ENCODE peak calls at places on chromosomes 5 and 9, in four cellular contexts. X, I, V and O are unnamed samples.

GRCh38 chr5:36741138-36741537 is 134.7 kb downstream of the SLC1A3 start:
- DNase-seq in I (no peak), X (no peak), V (peak; percentile 39), O (no peak)

GRCh38 chr5:180704362-180704761 is 35.5 kb downstream of the OR2Y1 start:
- DNase-seq in X (no peak), I (peak; percentile 55), V (peak; percentile 7), O (no peak)

GRCh38 chr5:128101676-128102075 is 18.1 kb downstream of the SLC12A2 start:
- DNase-seq in I (peak; percentile 29), V (no peak), X (no peak), O (no peak)

GRCh38 chr5:141628175-141628788 is 8.4 kb downstream of the HDAC3 start:
- DNase-seq in I (no peak), X (no peak), V (peak; percentile 69), O (no peak)

GRCh38 chr9:3475300-3476020 is 50.3 kb downstream of the RFX3 start:
- DNase-seq in X (no peak), I (peak; percentile 18), V (no peak), O (no peak)

GRCh38 chr9:128251701-128252100 is 24.1 kb downstream of the GOLGA2 start:
- DNase-seq in X (no peak), V (no peak), I (no peak), O (no peak)

GRCh38 chr5:80982093-80982492 is 21.9 kb downstream of the RASGRF2 start:
- DNase-seq in I (no peak), V (no peak), X (no peak), O (no peak)

GRCh38 chr9:13992136-13992798 is 321.7 kb downstream of the NFIB start:
- DNase-seq in X (no peak), I (no peak), V (no peak), O (no peak)

GRCh38 chr5:139275536-139276297 is 17.8 kb upstream of the MATR3 start:
- DNase-seq in X (no peak), I (no peak), V (no peak), O (no peak)

GRCh38 chr5:144036476-144036875 is 134.0 kb downstream of the YIPF5 start:
- DNase-seq in I (no peak), X (no peak), V (peak; percentile 17), O (no peak)

GRCh38 chr5:16510123-16510522 is 44.5 kb upstream of the ZNF622 start:
- DNase-seq in I (no peak), V (no peak), X (no peak), O (no peak)

GRCh38 chr5:119212666-119213065 is 141.8 kb downstream of the DMXL1 start:
- DNase-seq in I (no peak), V (no peak), X (no peak), O (no peak)

GRCh38 chr5:143653256-143653655 is 158.7 kb upstream of the HMHB1 start:
- DNase-seq in V (no peak), X (no peak), I (no peak), O (no peak)

GRCh38 chr9:93900971-93901861 is 53.9 kb downstream of the BARX1 start:
- DNase-seq in X (peak; percentile 36), I (no peak), V (no peak), O (peak; percentile 26)

GRCh38 chr9:107269681-107270080 is 13.4 kb upstream of the RAD23B start:
- DNase-seq in I (no peak), X (no peak), V (peak; percentile 55), O (no peak)

GRCh38 chr5:143033535-143034260 is 263.5 kb downstream of the ARHGAP26 start:
- DNase-seq in I (no peak), V (peak; percentile 95), X (no peak), O (no peak)

GRCh38 chr5:137214446-137215189 is 284.5 kb downstream of the SPOCK1 start:
- DNase-seq in I (peak; percentile 66), X (no peak), V (no peak), O (no peak)

GRCh38 chr5:37037840-37038239 is 161.3 kb downstream of the NIPBL start:
- DNase-seq in X (no peak), I (no peak), V (no peak), O (no peak)

GRCh38 chr9:112786834-112787520 is 36.4 kb downstream of the SNX30 start:
- DNase-seq in X (no peak), V (no peak), I (no peak), O (no peak)

GRCh38 chr9:13665418-13666066 is 386.1 kb upstream of the MPDZ start:
- DNase-seq in I (no peak), V (peak; percentile 24), X (no peak), O (no peak)

GRCh38 chr5:168712280-168712924 is 133.2 kb upstream of the PANK3 start:
- DNase-seq in I (peak; percentile 83), V (peak; percentile 97), X (no peak), O (no peak)

GRCh38 chr9:95316794-95317118 is 753 bp downstream of the FANCC start:
- DNase-seq in X (no peak), V (peak; percentile 50), I (peak; percentile 95), O (peak; percentile 94)

GRCh38 chr9:127183814-127184582 is 61.6 kb upstream of the ANGPTL2 start:
- DNase-seq in X (no peak), V (peak; percentile 88), I (peak; percentile 38), O (no peak)

GRCh38 chr9:122131401-122131921 is 28.1 kb downstream of the NDUFA8 start:
- DNase-seq in I (peak; percentile 91), X (peak; percentile 81), V (no peak), O (peak; percentile 86)

GRCh38 chr9:135591491-135592330 is 30.2 kb downstream of the PAEP start:
- DNase-seq in I (no peak), V (no peak), X (peak; percentile 28), O (peak; percentile 14)

GRCh38 chr9:76087978-76088377 is 197.5 kb downstream of the PCSK5 start:
- DNase-seq in I (no peak), V (no peak), X (no peak), O (no peak)

GRCh38 chr5:40603378-40603777 is 76.3 kb upstream of the PTGER4 start:
- DNase-seq in I (no peak), X (no peak), V (peak; percentile 58), O (no peak)

GRCh38 chr5:116507051-116507537 is 67.5 kb downstream of the SEMA6A start:
- DNase-seq in I (no peak), X (no peak), V (peak; percentile 11), O (no peak)

GRCh38 chr9:110969971-110970381 is 68.3 kb downstream of the LPAR1 start:
- DNase-seq in X (no peak), V (peak; percentile 85), I (no peak), O (no peak)

GRCh38 chr9:3648722-3649121 is 122.9 kb upstream of the RFX3 start:
- DNase-seq in V (no peak), I (no peak), X (no peak), O (no peak)

GRCh38 chr5:52822437-52822836 is 34.7 kb downstream of the ITGA1 start:
- DNase-seq in I (no peak), X (no peak), V (no peak), O (no peak)

GRCh38 chr5:144088211-144088965 is 82.1 kb downstream of the YIPF5 start:
- DNase-seq in X (no peak), I (peak; percentile 55), V (peak; percentile 60), O (no peak)

GRCh38 chr5:86865396-86865795 is 247.7 kb downstream of the COX7C start:
- DNase-seq in I (no peak), V (no peak), X (no peak), O (no peak)

GRCh38 chr5:153569036-153569435 is 78.6 kb downstream of the GRIA1 start:
- DNase-seq in X (no peak), V (peak; percentile 46), I (no peak), O (no peak)

GRCh38 chr9:125556046-125556445 is 151.0 kb downstream of the MAPKAP1 start:
- DNase-seq in V (no peak), I (no peak), X (no peak), O (no peak)

GRCh38 chr5:14503017-14503680 is 78.4 kb upstream of the OTULINL start:
- DNase-seq in V (no peak), X (no peak), I (no peak), O (no peak)

GRCh38 chr5:14502291-14502690 is 79.3 kb upstream of the OTULINL start:
- DNase-seq in V (no peak), I (no peak), X (no peak), O (no peak)

GRCh38 chr5:14504332-14504727 is 77.3 kb upstream of the OTULINL start:
- DNase-seq in X (no peak), I (no peak), V (no peak), O (no peak)

GRCh38 chr5:14503681-14504331 is 77.8 kb upstream of the OTULINL start:
- DNase-seq in I (no peak), V (no peak), X (no peak), O (no peak)

GRCh38 chr5:14501353-14502162 is 80.0 kb upstream of the OTULINL start:
- DNase-seq in X (no peak), I (no peak), V (no peak), O (no peak)
- H4K5ac ChIP-seq in X (no peak overlapping the region), I (no peak overlapping the region), V (no peak overlapping the region), O (no peak overlapping the region)

GRCh38 chr5:83099001-83099400 is 21.7 kb downstream of the XRCC4 start:
- DNase-seq in X (no peak), V (no peak), I (no peak), O (no peak)
- H4K5ac ChIP-seq in X (no peak overlapping the region), V (no peak overlapping the region), I (no peak overlapping the region), O (no peak overlapping the region)

DNA sequence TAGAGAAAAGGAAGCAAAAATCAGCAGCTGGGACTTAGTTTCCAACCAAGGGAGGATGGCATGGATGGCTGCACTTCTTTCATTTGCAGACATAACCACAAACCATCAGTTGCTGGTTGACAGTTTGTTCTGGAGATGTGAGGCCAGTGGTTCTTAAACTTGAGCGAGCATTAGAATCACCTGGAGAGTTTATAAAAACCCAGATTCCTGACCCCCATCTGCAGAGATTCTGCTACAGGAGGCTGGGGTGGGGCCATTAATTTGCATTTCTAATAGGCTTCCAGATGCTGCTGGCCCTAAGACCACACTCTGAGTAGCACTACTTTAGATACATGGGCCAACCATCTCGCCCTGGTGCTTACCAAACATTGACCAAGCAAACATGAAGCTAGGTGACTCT is 60.8 kb downstream of the MARCHF3 start:
- DNase-seq in I (no peak), X (no peak), V (no peak), O (no peak)
- H4K5ac ChIP-seq in I (no peak overlapping the region), X (no peak overlapping the region), V (no peak overlapping the region), O (no peak overlapping the region)

DNA sequence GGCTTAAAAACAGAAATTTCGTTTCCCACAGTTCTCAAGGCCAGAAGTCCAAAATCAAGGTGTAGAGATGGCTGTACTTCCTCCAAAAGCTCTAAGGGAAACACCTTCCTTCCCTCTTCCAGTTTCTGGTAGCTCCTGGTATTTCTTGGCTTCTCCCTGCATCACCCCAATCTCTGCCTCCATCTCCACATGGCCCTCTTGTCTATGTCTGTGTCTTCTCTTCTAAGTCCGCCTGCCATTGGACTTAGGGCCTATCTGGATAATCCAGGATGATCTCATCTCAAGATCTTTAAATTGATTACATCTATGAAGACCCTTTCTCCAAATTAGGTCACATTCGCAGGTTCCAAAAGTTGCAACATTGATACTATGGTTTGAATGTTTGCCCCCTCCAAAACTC is 105.6 kb downstream of the ATPSCKMT start:
- DNase-seq in X (no peak), V (no peak), I (no peak), O (no peak)
- H4K5ac ChIP-seq in X (no peak overlapping the region), V (no peak overlapping the region), I (no peak overlapping the region), O (no peak overlapping the region)

GRCh38 chr9:134469041-134469875 is 143.0 kb downstream of the RXRA start:
- DNase-seq in V (no peak), X (no peak), I (peak; percentile 45), O (no peak)
- H4K5ac ChIP-seq in V (no peak overlapping the region), X (no peak overlapping the region), I (no peak overlapping the region), O (no peak overlapping the region)